ENCODE peak calls at places on chromosomes 4 and X, in nine cellular contexts. C is left ventricle myocardium inferior; M is CD8-positive, alpha-beta memory T cell; F is tibial artery; O is neural progenitor cell; R is cardiac muscle cell; E is kidney; D is upper lobe of right lung; G is aorta. I is an unnamed sample. For H3K4me1, the result is how much of the 10 kb centered on the place peaks cover.

GRCh38 chr4:119106036-119107000 is 29.3 kb upstream of the MYOZ2 start:
- DNase-seq in R (no peak), O (no peak), C (no peak), D (no peak), G (no peak), F (no peak), E (no peak), M (no peak), I (no peak)

GRCh38 chrX:69152398-69152797 is 12.9 kb downstream of the PJA1 start:
- DNase-seq in F (peak), C (no peak), O (no peak), R (no peak), E (no peak), M (no peak), G (peak), D (no peak), I (peak)

GRCh38 chrX:125205084-125205917 is 114.4 kb upstream of the TEX13C start:
- DNase-seq in O (peak), E (peak), R (peak), M (no peak), D (no peak), F (peak), C (peak), G (peak), I (peak)

GRCh38 chrX:7606253-7606652 is 236.7 kb upstream of the VCX start:
- DNase-seq in R (no peak), M (no peak), G (no peak), C (no peak), O (no peak), F (no peak), D (no peak), E (no peak), I (no peak)

GRCh38 chr4:54296548-54297203 is 67.6 kb downstream of the PDGFRA start:
- DNase-seq in M (no peak), O (no peak), D (no peak), R (no peak), C (no peak), F (no peak), E (no peak), G (no peak), I (no peak)

GRCh38 chr4:83255584-83255983 is 29.0 kb downstream of the COQ2 start:
- DNase-seq in O (no peak), E (no peak), R (no peak), F (no peak), G (no peak), M (no peak), C (no peak), D (no peak), I (no peak)

GRCh38 chr4:37138789-37139188 is 105.8 kb upstream of the NWD2 start:
- DNase-seq in F (no peak), R (no peak), C (no peak), M (no peak), D (no peak), O (no peak), E (no peak), G (no peak), I (no peak)

GRCh38 chr4:83369825-83370639 is 35.4 kb upstream of the HPSE start:
- DNase-seq in O (no peak), C (no peak), R (no peak), G (no peak), E (no peak), F (no peak), D (no peak), M (no peak), I (no peak)

GRCh38 chr4:147340111-147340510 is 140.8 kb upstream of the EDNRA start:
- DNase-seq in F (no peak), D (no peak), C (no peak), E (no peak), M (no peak), O (no peak), R (no peak), G (no peak), I (no peak)

GRCh38 chr4:151540728-151541437 is 131.9 kb downstream of the FHIP1A start:
- DNase-seq in C (no peak), D (no peak), O (no peak), R (no peak), F (no peak), E (no peak), M (no peak), G (no peak), I (no peak)

GRCh38 chrX:20267924-20268701 is 1.4 kb upstream of the RPS6KA3 start:
- DNase-seq in R (peak), D (peak), F (peak), C (peak), E (peak), M (no peak), G (peak), O (peak), I (peak)

GRCh38 chr4:36320130-36320902 is 38.9 kb downstream of the DTHD1 start:
- DNase-seq in R (no peak), C (no peak), M (no peak), G (no peak), F (no peak), E (no peak), O (no peak), D (no peak), I (no peak)

GRCh38 chrX:148741441-148741840 is 241.0 kb downstream of the AFF2 start:
- DNase-seq in O (peak), D (no peak), R (peak), C (no peak), E (no peak), F (no peak), M (no peak), G (no peak), I (no peak)

GRCh38 chr4:12689457-12689856 is 794.7 kb downstream of the RAB28 start:
- DNase-seq in E (no peak), G (no peak), D (no peak), R (no peak), F (no peak), C (no peak), M (no peak), O (no peak), I (no peak)

GRCh38 chr4:119816473-119816872 is 187.9 kb upstream of the PDE5A start:
- DNase-seq in E (no peak), F (no peak), C (no peak), R (no peak), G (no peak), M (no peak), D (no peak), O (no peak), I (no peak)

GRCh38 chr4:53100801-53101581 is 238.9 kb downstream of the RASL11B start:
- DNase-seq in D (no peak), M (no peak), E (no peak), G (no peak), O (no peak), C (no peak), F (no peak), R (no peak), I (no peak)

DNA sequence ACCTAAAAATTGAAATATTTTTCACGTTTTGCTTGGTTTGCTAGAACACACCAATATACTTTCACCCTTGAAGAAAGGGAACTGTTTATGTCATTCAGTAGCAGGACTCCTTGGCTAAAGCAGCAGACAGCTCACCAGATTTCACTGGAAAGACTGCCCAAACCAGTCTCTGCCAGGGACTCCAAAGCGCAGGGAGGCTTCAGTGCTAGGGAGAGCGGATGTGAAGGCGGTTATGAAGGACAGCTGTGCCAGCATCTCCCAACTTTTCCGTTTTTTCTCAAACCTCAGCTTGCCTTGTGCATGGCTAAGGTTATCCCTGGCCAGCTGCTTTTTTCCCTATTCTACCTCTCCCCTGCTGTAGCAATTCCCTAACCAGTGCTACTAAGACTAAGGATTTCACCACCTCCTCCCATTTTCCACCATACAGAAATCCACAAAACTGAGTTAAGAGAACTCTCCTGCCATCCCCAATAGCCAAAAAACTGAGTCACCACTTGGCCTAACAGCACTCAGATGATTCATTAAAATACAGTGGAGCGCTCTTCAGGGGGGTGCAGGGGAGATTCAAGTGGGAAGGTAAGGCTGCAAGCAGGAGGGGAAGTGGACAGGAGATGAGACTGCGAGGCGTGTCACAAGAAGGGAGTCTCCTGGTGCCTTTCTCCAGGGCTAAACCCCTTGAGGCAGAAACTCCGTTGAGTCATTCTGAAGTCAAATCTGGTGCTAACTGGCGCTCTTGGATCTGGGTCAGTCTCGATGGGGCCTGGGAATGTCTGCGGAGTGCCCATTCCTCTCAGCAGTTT is 90.7 kb downstream of the PALLD start:
- DNase-seq in M (no peak), E (no peak), D (no peak), F (peak), O (no peak), G (peak), C (peak), R (no peak), I (no peak)
- H3K4me1 ChIP-seq in M (under half), E (under half), D (under half), F (under half), O (under half), G (under half), C (under half), R (under half), I (under half)

GRCh38 chr4:2604614-2605013 is 68.2 kb downstream of the FAM193A start:
- DNase-seq in E (no peak), C (no peak), F (no peak), G (no peak), R (no peak), M (no peak), O (peak), D (no peak), I (no peak)
- H3K4me1 ChIP-seq in E (under half), C (half or more), F (under half), G (under half), R (under half), M (under half), O (under half), D (under half), I (under half)

GRCh38 chr4:40192286-40193017 is 4.4 kb upstream of the RHOH start:
- DNase-seq in F (no peak), E (no peak), R (no peak), C (no peak), O (no peak), D (no peak), G (no peak), M (no peak), I (no peak)

GRCh38 chr4:40189997-40190396 is 6.8 kb upstream of the RHOH start:
- DNase-seq in F (no peak), R (no peak), G (no peak), O (no peak), M (no peak), E (no peak), C (no peak), D (no peak), I (no peak)

GRCh38 chr4:40193018-40193571 is 3.7 kb upstream of the RHOH start:
- DNase-seq in R (no peak), C (no peak), M (peak), G (no peak), E (no peak), O (no peak), F (no peak), D (no peak), I (no peak)

GRCh38 chr4:40190880-40191815 is 5.7 kb upstream of the RHOH start:
- DNase-seq in G (no peak), O (no peak), C (no peak), F (no peak), R (no peak), E (no peak), M (peak), D (no peak), I (no peak)

GRCh38 chr4:40190465-40190864 is 6.4 kb upstream of the RHOH start:
- DNase-seq in D (no peak), R (no peak), C (no peak), M (no peak), G (no peak), O (no peak), E (no peak), F (no peak), I (no peak)
- H3K4me1 ChIP-seq in D (under half), R (under half), C (under half), M (under half), G (under half), O (under half), E (under half), F (under half), I (under half)

GRCh38 chr4:8182294-8182693 is 16.8 kb upstream of the SH3TC1 start:
- DNase-seq in G (no peak), F (no peak), D (no peak), O (no peak), E (peak), M (no peak), C (no peak), R (no peak), I (no peak)

GRCh38 chr4:8185280-8185679 is 13.8 kb upstream of the SH3TC1 start:
- DNase-seq in F (no peak), C (no peak), R (no peak), D (no peak), O (no peak), G (no peak), M (no peak), E (no peak), I (no peak)

GRCh38 chr4:8182858-8183725 is 16.0 kb upstream of the SH3TC1 start:
- DNase-seq in F (peak), E (peak), M (no peak), O (no peak), C (peak), G (peak), D (peak), R (no peak), I (peak)

GRCh38 chr4:8185930-8186329 is 13.2 kb upstream of the SH3TC1 start:
- DNase-seq in C (no peak), O (no peak), E (no peak), G (no peak), M (no peak), D (no peak), R (no peak), F (no peak), I (no peak)

GRCh38 chr4:8184061-8184460 is 15.0 kb upstream of the SH3TC1 start:
- DNase-seq in O (no peak), D (no peak), G (no peak), E (no peak), C (no peak), R (no peak), M (no peak), F (no peak), I (no peak)
- H3K4me1 ChIP-seq in O (under half), D (under half), G (under half), E (under half), C (half or more), R (under half), M (under half), F (under half), I (under half)

DNA sequence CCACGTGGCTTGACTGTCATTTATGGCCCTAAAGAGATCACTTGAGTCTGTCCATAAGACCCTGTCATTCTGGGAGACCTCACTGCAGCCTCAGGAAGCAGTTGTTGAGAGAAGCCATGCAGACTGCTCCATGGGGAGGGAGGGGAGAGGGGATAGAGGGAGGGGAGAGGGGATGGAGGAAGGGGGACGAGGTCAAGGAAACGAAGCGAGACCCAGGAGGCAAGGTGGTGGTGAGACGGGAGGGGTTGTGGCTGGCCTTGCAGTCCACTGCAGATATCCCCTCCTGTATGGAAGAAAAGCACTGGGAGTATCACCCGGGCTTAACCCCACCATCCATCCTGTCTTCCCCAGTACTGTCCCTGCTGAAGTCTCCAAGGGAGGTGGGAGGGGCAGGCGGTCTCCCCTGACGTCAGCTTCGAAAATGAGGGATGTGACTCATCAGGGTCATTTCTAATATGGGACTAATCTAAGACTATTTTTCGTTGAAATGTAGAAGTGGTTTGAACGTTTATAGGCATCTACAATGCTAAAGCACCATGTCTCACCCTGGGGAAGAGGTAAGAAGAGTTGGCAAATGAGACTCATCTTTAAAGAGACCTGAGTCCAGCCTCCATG is 5.6 kb downstream of the TMEM255A start:
- DNase-seq in F (no peak), O (no peak), E (no peak), C (no peak), R (no peak), D (no peak), M (no peak), G (no peak), I (no peak)
- H3K4me1 ChIP-seq in F (under half), O (under half), E (under half), C (under half), R (under half), D (under half), M (under half), G (under half), I (under half)

GRCh38 chrX:151984891-151985290 is 10.4 kb upstream of the GABRE start:
- DNase-seq in D (no peak), C (no peak), F (no peak), O (no peak), E (no peak), M (no peak), G (no peak), R (no peak), I (no peak)
- H3K4me1 ChIP-seq in D (under half), C (under half), F (under half), O (under half), E (under half), M (under half), G (under half), R (under half), I (under half)

DNA sequence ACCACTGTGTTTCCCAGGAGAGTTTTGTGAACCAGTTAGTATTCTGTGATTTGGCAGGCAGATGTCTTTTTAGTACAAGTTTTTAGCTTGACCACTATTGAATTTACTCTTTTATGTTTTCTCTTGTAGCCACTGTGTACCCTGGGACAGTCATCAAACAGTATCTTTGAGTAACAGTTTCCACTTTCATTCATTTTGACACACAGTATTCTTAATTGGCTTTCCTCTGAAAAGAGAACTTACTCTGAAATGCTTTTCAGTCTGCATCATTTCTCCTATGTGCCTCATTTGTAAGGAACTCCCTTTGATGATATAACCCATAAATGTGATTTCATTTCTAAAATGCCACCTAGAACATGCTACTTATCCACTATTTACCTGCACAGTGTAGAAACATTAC is 476.5 kb downstream of the PDGFC start:
- DNase-seq in F (no peak), C (no peak), R (no peak), G (no peak), M (no peak), E (no peak), D (no peak), O (no peak), I (no peak)
- H3K4me1 ChIP-seq in F (under half), C (under half), R (under half), G (under half), M (under half), E (under half), D (under half), O (under half), I (under half)

GRCh38 chr4:40241936-40242590 is 45.2 kb downstream of the RHOH start:
- DNase-seq in F (no peak), C (no peak), R (no peak), O (no peak), D (no peak), E (no peak), M (peak), G (no peak), I (no peak)

GRCh38 chr4:40243390-40243948 is 46.6 kb downstream of the RHOH start:
- DNase-seq in D (no peak), M (peak), F (no peak), C (no peak), G (no peak), O (no peak), E (no peak), R (no peak), I (no peak)

GRCh38 chr4:40238700-40239548 is 42.1 kb downstream of the RHOH start:
- DNase-seq in F (no peak), M (peak), R (no peak), O (no peak), G (no peak), C (no peak), E (no peak), D (no peak), I (no peak)

GRCh38 chr4:40240040-40240653 is 43.3 kb downstream of the RHOH start:
- DNase-seq in M (no peak), E (no peak), G (no peak), D (no peak), O (no peak), F (no peak), C (no peak), R (no peak), I (no peak)

GRCh38 chr4:40241026-40241425 is 44.2 kb downstream of the RHOH start:
- DNase-seq in D (no peak), O (no peak), R (no peak), E (no peak), M (no peak), G (no peak), F (no peak), C (no peak), I (no peak)
- H3K4me1 ChIP-seq in D (under half), O (under half), R (under half), E (under half), M (half or more), G (under half), F (under half), C (under half), I (under half)

GRCh38 chrX:1325515-1326116 is 11.0 kb upstream of the IL3RA start:
- DNase-seq in F (no peak), M (no peak), E (peak), G (no peak), R (no peak), C (no peak), D (no peak), O (no peak), I (no peak)

GRCh38 chrX:1330605-1331004 is 6.0 kb upstream of the IL3RA start:
- DNase-seq in O (no peak), R (no peak), G (no peak), D (no peak), C (no peak), E (peak), M (no peak), F (no peak), I (no peak)

GRCh38 chrX:1323315-1323714 is 13.3 kb upstream of the IL3RA start:
- DNase-seq in M (peak), O (peak), D (no peak), C (peak), R (peak), G (peak), F (no peak), E (peak), I (peak)

GRCh38 chrX:1322393-1322792 is 14.2 kb upstream of the IL3RA start:
- DNase-seq in R (no peak), F (no peak), M (no peak), D (no peak), O (no peak), C (no peak), G (no peak), E (peak), I (no peak)

GRCh38 chrX:1327651-1328304 is 8.8 kb upstream of the IL3RA start:
- DNase-seq in D (no peak), E (peak), R (no peak), C (no peak), M (no peak), G (no peak), F (no peak), O (no peak), I (no peak)
- H3K4me1 ChIP-seq in D (under half), E (under half), R (under half), C (under half), M (under half), G (under half), F (under half), O (under half), I (under half)

DNA sequence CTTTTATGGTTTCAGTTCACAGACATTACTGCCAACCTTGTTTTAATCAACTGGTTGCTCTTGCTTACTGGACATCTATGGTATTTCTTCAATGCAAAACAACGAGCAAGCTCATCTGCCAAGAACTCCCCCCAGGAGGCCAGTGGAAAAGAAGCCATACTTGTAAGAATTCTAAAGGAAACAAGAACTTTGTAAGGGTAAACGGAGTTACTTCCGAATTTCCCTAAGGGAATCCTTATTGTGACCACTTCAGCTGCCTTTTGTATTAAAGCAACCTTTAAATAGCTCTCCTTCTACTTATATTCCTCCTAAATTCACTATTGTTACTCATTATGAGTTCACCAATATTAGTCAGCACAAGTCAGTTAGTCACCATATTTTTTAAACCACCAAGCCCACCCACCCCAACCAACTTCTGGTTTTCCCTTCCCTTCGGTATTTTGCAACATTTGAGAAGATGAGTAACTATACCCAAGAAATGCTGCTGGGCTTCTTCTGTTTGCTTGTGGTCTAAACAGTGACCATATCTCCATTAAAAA is 602.8 kb upstream of the DIPK2B start:
- DNase-seq in M (no peak), R (no peak), F (no peak), E (no peak), O (no peak), C (no peak), G (no peak), D (no peak), I (no peak)
- H3K4me1 ChIP-seq in M (under half), R (under half), F (under half), E (under half), O (under half), C (under half), G (under half), D (under half), I (under half)